ENCODE peak calls at places on chromosomes 13 and 19, in seven cellular contexts. One of them, this sample, is unnamed.

GRCh38 chr19:18991468-18991867 is 41.8 kb downstream of the SUGP2 start:
- DNase-seq in right atrium auricular region: no peak
- DNase-seq in fibroblast of mammary gland: no peak
- DNase-seq in cardiac muscle cell: no peak
- DNase-seq in breast epithelium: no peak
- DNase-seq in GM23338: no peak
- DNase-seq in mesendoderm: no peak
- DNase-seq in this sample: no peak

GRCh38 chr19:39502640-39503417 is 4.1 kb downstream of the DLL3 start:
- DNase-seq in right atrium auricular region: no peak
- DNase-seq in fibroblast of mammary gland: peak
- DNase-seq in cardiac muscle cell: peak
- DNase-seq in breast epithelium: no peak
- DNase-seq in GM23338: peak
- DNase-seq in mesendoderm: peak
- DNase-seq in this sample: no peak

GRCh38 chr13:21639604-21640003 is 31.3 kb upstream of the FGF9 start:
- DNase-seq in right atrium auricular region: no peak
- DNase-seq in fibroblast of mammary gland: no peak
- DNase-seq in cardiac muscle cell: no peak
- DNase-seq in breast epithelium: no peak
- DNase-seq in GM23338: no peak
- DNase-seq in mesendoderm: no peak
- DNase-seq in this sample: no peak

GRCh38 chr13:40096357-40096911 is 441.0 kb downstream of the COG6 start:
- DNase-seq in right atrium auricular region: no peak
- DNase-seq in fibroblast of mammary gland: no peak
- DNase-seq in cardiac muscle cell: no peak
- DNase-seq in breast epithelium: no peak
- DNase-seq in GM23338: no peak
- DNase-seq in mesendoderm: no peak
- DNase-seq in this sample: no peak

GRCh38 chr13:106867249-106867648 is 299.3 kb upstream of the ARGLU1 start:
- DNase-seq in right atrium auricular region: no peak
- DNase-seq in fibroblast of mammary gland: no peak
- DNase-seq in cardiac muscle cell: no peak
- DNase-seq in breast epithelium: no peak
- DNase-seq in GM23338: peak
- DNase-seq in mesendoderm: no peak
- DNase-seq in this sample: no peak

GRCh38 chr19:28646629-28647028 is 566.3 kb downstream of the UQCRFS1 start:
- DNase-seq in right atrium auricular region: no peak
- DNase-seq in fibroblast of mammary gland: no peak
- DNase-seq in cardiac muscle cell: peak
- DNase-seq in breast epithelium: no peak
- DNase-seq in GM23338: no peak
- DNase-seq in mesendoderm: no peak
- DNase-seq in this sample: no peak

GRCh38 chr19:16441661-16442071 is 30.1 kb downstream of the EPS15L1 start:
- DNase-seq in right atrium auricular region: no peak
- DNase-seq in fibroblast of mammary gland: no peak
- DNase-seq in cardiac muscle cell: peak
- DNase-seq in breast epithelium: no peak
- DNase-seq in GM23338: peak
- DNase-seq in mesendoderm: peak
- DNase-seq in this sample: no peak

GRCh38 chr19:703651-704446 is 4.9 kb upstream of the PALM start:
- DNase-seq in right atrium auricular region: peak
- DNase-seq in fibroblast of mammary gland: peak
- DNase-seq in cardiac muscle cell: peak
- DNase-seq in breast epithelium: peak
- DNase-seq in GM23338: peak
- DNase-seq in mesendoderm: peak
- DNase-seq in this sample: no peak

GRCh38 chr13:72180253-72180952 is 313.4 kb upstream of the DACH1 start:
- DNase-seq in right atrium auricular region: no peak
- DNase-seq in fibroblast of mammary gland: no peak
- DNase-seq in cardiac muscle cell: no peak
- DNase-seq in breast epithelium: no peak
- DNase-seq in GM23338: peak
- DNase-seq in mesendoderm: no peak
- DNase-seq in this sample: no peak

GRCh38 chr19:45440873-45441654 is 17.3 kb upstream of the ERCC1 start:
- DNase-seq in right atrium auricular region: no peak
- DNase-seq in fibroblast of mammary gland: peak
- DNase-seq in cardiac muscle cell: peak
- DNase-seq in breast epithelium: no peak
- DNase-seq in GM23338: peak
- DNase-seq in mesendoderm: peak
- DNase-seq in this sample: no peak

GRCh38 chr19:45439190-45439568 is 15.5 kb upstream of the ERCC1 start:
- DNase-seq in right atrium auricular region: no peak
- DNase-seq in fibroblast of mammary gland: no peak
- DNase-seq in cardiac muscle cell: no peak
- DNase-seq in breast epithelium: no peak
- DNase-seq in GM23338: no peak
- DNase-seq in mesendoderm: no peak
- DNase-seq in this sample: no peak

GRCh38 chr19:45442408-45442926 is 18.8 kb upstream of the ERCC1 start:
- DNase-seq in right atrium auricular region: no peak
- DNase-seq in fibroblast of mammary gland: no peak
- DNase-seq in cardiac muscle cell: no peak
- DNase-seq in breast epithelium: no peak
- DNase-seq in GM23338: no peak
- DNase-seq in mesendoderm: no peak
- DNase-seq in this sample: no peak

GRCh38 chr19:45439569-45440258 is 16.0 kb upstream of the ERCC1 start:
- DNase-seq in right atrium auricular region: peak
- DNase-seq in fibroblast of mammary gland: peak
- DNase-seq in cardiac muscle cell: peak
- DNase-seq in breast epithelium: peak
- DNase-seq in GM23338: peak
- DNase-seq in mesendoderm: peak
- DNase-seq in this sample: peak

DNA sequence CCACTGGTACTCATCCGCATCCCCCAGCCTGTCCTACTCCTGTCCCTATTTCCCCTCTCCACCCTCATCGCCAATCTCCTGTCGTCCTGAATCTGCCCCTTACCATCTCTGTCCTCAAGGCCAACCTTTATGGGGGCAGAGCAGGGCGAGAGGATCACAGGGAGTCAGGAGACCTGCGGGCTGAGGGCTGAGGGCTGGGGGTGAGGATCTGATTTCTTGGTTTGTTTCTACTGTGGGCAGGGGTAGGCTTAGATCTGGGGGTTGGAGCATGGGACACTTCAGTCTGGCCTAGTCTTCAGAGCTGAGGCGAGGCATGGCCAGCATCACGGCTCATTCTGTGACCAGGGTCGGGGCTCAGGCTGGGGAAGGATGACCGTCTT is 16.5 kb upstream of the ERCC1 start:
- DNase-seq in right atrium auricular region: no peak
- DNase-seq in fibroblast of mammary gland: no peak
- DNase-seq in cardiac muscle cell: no peak
- DNase-seq in breast epithelium: no peak
- DNase-seq in GM23338: peak
- DNase-seq in mesendoderm: no peak
- DNase-seq in this sample: no peak
- H3K4me3 ChIP-seq in right atrium auricular region: peak
- H3K4me3 ChIP-seq in fibroblast of mammary gland: peak
- H3K4me3 ChIP-seq in cardiac muscle cell: peak
- H3K4me3 ChIP-seq in breast epithelium: peak
- H3K4me3 ChIP-seq in GM23338: peak
- H3K4me3 ChIP-seq in mesendoderm: no peak
- H3K4me3 ChIP-seq in this sample: peak

DNA sequence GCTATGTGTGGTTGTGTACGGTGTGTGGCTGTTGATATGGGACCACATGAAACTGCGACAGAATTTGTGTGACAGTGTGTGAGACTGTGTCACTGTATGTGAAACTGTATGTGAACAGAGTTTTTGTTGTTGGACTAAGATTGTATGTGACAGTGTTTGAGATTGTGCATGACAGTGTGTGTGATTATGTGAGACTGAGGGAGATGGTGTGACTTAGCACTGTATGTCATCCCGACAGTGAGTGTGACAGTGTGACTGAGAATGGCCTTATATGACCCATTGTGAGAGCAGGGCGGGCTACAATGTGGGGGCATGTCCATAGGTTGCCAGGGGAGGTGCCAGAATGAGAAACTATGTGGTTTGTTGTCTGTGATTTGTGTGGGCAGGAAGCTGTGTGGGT is 930 bp downstream of the ZNF583 start:
- DNase-seq in right atrium auricular region: no peak
- DNase-seq in fibroblast of mammary gland: no peak
- DNase-seq in cardiac muscle cell: no peak
- DNase-seq in breast epithelium: no peak
- DNase-seq in GM23338: no peak
- DNase-seq in mesendoderm: no peak
- DNase-seq in this sample: no peak
- H3K4me3 ChIP-seq in right atrium auricular region: no peak
- H3K4me3 ChIP-seq in fibroblast of mammary gland: no peak
- H3K4me3 ChIP-seq in cardiac muscle cell: peak
- H3K4me3 ChIP-seq in breast epithelium: no peak
- H3K4me3 ChIP-seq in GM23338: peak
- H3K4me3 ChIP-seq in mesendoderm: peak
- H3K4me3 ChIP-seq in this sample: peak

GRCh38 chr19:3801412-3802096 is 15.4 kb upstream of the MATK start:
- DNase-seq in right atrium auricular region: no peak
- DNase-seq in fibroblast of mammary gland: no peak
- DNase-seq in cardiac muscle cell: peak
- DNase-seq in breast epithelium: no peak
- DNase-seq in GM23338: peak
- DNase-seq in mesendoderm: peak
- DNase-seq in this sample: no peak
- H3K4me3 ChIP-seq in right atrium auricular region: no peak
- H3K4me3 ChIP-seq in fibroblast of mammary gland: no peak
- H3K4me3 ChIP-seq in cardiac muscle cell: no peak
- H3K4me3 ChIP-seq in breast epithelium: no peak
- H3K4me3 ChIP-seq in GM23338: peak
- H3K4me3 ChIP-seq in mesendoderm: no peak
- H3K4me3 ChIP-seq in this sample: peak

GRCh38 chr19:35534803-35535480 is 1.7 kb downstream of the GAPDHS start:
- DNase-seq in right atrium auricular region: no peak
- DNase-seq in fibroblast of mammary gland: no peak
- DNase-seq in cardiac muscle cell: no peak
- DNase-seq in breast epithelium: no peak
- DNase-seq in GM23338: peak
- DNase-seq in mesendoderm: no peak
- DNase-seq in this sample: no peak
- H3K4me3 ChIP-seq in right atrium auricular region: no peak
- H3K4me3 ChIP-seq in fibroblast of mammary gland: no peak
- H3K4me3 ChIP-seq in cardiac muscle cell: no peak
- H3K4me3 ChIP-seq in breast epithelium: no peak
- H3K4me3 ChIP-seq in GM23338: no peak
- H3K4me3 ChIP-seq in mesendoderm: no peak
- H3K4me3 ChIP-seq in this sample: no peak

DNA sequence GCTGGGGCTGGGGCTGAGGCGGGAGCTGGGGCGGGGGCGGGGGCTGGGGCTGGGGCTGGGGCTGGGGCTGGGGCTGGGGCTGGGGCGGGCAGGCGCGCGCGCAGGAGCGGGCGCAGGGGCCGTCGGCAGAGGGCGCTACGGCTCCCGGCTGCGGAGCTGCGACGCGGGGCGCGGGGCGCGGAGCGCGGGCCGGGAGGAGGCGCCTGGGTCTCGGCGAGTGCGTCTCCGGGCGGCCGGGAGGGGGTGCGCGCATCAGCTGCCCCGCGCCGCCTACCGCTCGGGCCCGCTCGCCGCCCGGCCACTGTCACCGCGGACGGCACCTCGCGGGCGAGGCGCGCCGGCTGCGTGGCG is 416 bp upstream of the MTUS2 start:
- DNase-seq in right atrium auricular region: no peak
- DNase-seq in fibroblast of mammary gland: peak
- DNase-seq in cardiac muscle cell: peak
- DNase-seq in breast epithelium: no peak
- DNase-seq in GM23338: peak
- DNase-seq in mesendoderm: peak
- DNase-seq in this sample: no peak
- H3K4me3 ChIP-seq in right atrium auricular region: peak
- H3K4me3 ChIP-seq in fibroblast of mammary gland: no peak
- H3K4me3 ChIP-seq in cardiac muscle cell: peak
- H3K4me3 ChIP-seq in breast epithelium: no peak
- H3K4me3 ChIP-seq in GM23338: peak
- H3K4me3 ChIP-seq in mesendoderm: no peak
- H3K4me3 ChIP-seq in this sample: peak

DNA sequence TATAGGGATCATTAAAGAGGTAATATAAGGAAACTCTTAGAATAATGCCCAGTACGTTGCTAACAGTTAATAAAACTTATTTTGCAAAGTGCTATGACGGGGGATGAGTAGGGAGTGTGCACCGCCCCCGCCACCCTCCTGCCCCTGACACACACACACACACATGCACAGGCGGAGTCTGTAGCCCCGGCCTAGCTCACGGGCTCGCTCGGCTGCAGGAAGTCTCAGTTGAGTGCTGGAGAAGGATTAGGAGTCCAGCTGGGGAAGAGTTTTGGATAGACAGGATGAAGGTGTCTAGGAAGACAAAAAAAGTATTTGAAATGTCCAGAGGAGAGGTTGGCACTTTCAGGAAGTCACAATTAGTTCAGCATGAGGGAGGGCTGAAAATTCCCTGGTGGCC is 21.5 kb downstream of the GSX1 start:
- DNase-seq in right atrium auricular region: no peak
- DNase-seq in fibroblast of mammary gland: no peak
- DNase-seq in cardiac muscle cell: no peak
- DNase-seq in breast epithelium: no peak
- DNase-seq in GM23338: no peak
- DNase-seq in mesendoderm: no peak
- DNase-seq in this sample: no peak
- H3K4me3 ChIP-seq in right atrium auricular region: no peak
- H3K4me3 ChIP-seq in fibroblast of mammary gland: no peak
- H3K4me3 ChIP-seq in cardiac muscle cell: no peak
- H3K4me3 ChIP-seq in breast epithelium: no peak
- H3K4me3 ChIP-seq in GM23338: no peak
- H3K4me3 ChIP-seq in mesendoderm: no peak
- H3K4me3 ChIP-seq in this sample: no peak